ENCODE peak calls at places on chromosomes 11 and 22, in ten cellular contexts. S, M, A, O, V, N, Z, L, E and U are unnamed samples.

GRCh38 chr22:49667236-49667635 is 160.4 kb downstream of the BRD1 start:
- DNase-seq in S (no peak), M (no peak), A (no peak), O (no peak), V (no peak), N (peak), Z (peak), L (no peak), E (no peak), U (no peak)

GRCh38 chr11:96486890-96487633 is 97.2 kb downstream of the JRKL start:
- DNase-seq in S (peak), M (peak), A (no peak), O (no peak), V (no peak), N (no peak), Z (peak), L (peak), E (no peak), U (peak)

GRCh38 chr11:23990346-23990745 is 506.5 kb upstream of the LUZP2 start:
- DNase-seq in S (no peak), M (no peak), A (no peak), O (no peak), V (no peak), N (no peak), Z (no peak), L (no peak), E (no peak), U (no peak)

GRCh38 chr11:22244986-22245592 is 52.2 kb downstream of the ANO5 start:
- DNase-seq in S (peak), M (peak), A (no peak), O (peak), V (peak), N (no peak), Z (peak), L (peak), E (no peak), U (no peak)

GRCh38 chr11:130737866-130738431 is 178.3 kb downstream of the SNX19 start:
- DNase-seq in S (peak), M (no peak), A (no peak), O (peak), V (no peak), N (peak), Z (no peak), L (no peak), E (no peak), U (no peak)

GRCh38 chr11:32259641-32260081 is 168.8 kb downstream of the RCN1 start:
- DNase-seq in S (no peak), M (peak), A (peak), O (no peak), V (no peak), N (no peak), Z (peak), L (peak), E (no peak), U (no peak)

GRCh38 chr11:33375236-33375635 is 118.1 kb downstream of the HIPK3 start:
- DNase-seq in S (no peak), M (no peak), A (no peak), O (no peak), V (no peak), N (no peak), Z (no peak), L (no peak), E (no peak), U (no peak)

GRCh38 chr11:122162095-122162494 is 46.1 kb upstream of the BLID start:
- DNase-seq in S (no peak), M (no peak), A (no peak), O (no peak), V (no peak), N (no peak), Z (no peak), L (no peak), E (no peak), U (no peak)

GRCh38 chr11:69158301-69159152 is 2.8 kb downstream of the SMIM38 start:
- DNase-seq in S (no peak), M (no peak), A (no peak), O (no peak), V (no peak), N (no peak), Z (no peak), L (no peak), E (no peak), U (no peak)

GRCh38 chr22:23237201-23237798 is 57.0 kb downstream of the BCR start:
- DNase-seq in S (peak), M (no peak), A (peak), O (peak), V (no peak), N (peak), Z (peak), L (no peak), E (peak), U (peak)

GRCh38 chr11:16001899-16002426 is 354.4 kb downstream of the SOX6 start:
- DNase-seq in S (peak), M (peak), A (no peak), O (no peak), V (no peak), N (no peak), Z (peak), L (peak), E (no peak), U (no peak)

GRCh38 chr22:19961201-19961580 is 19.6 kb upstream of the TXNRD2 start:
- DNase-seq in S (no peak), M (no peak), A (no peak), O (no peak), V (no peak), N (no peak), Z (no peak), L (no peak), E (no peak), U (no peak)

GRCh38 chr11:64742940-64743590 is 877 bp downstream of the RASGRP2 start:
- DNase-seq in S (peak), M (peak), A (peak), O (peak), V (no peak), N (peak), Z (peak), L (peak), E (peak), U (no peak)

DNA sequence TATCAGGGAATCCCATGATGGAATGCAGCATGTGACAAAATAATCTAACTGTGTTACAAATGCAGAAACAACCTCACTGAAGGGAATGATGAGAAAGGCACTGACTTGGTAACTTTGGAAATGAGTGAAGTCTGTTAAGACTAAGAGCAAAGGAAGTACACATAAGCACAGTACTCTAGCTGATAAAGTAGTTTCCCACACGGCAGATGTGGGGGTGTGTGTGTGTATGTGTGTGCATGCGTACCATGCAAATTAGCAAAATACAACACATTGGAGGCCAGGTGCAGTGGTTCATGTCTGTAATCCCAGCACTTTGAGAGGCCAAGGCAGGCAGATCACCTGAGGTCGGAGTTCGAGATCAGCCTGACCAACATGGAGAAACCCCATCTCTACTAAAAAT is 16.6 kb upstream of the NLRP6 start:
- DNase-seq in S (no peak), M (no peak), A (no peak), O (no peak), V (no peak), N (no peak), Z (no peak), L (no peak), E (no peak), U (no peak)
- TF ChIP-seq EP300 in S (no peak), M (no peak), A (no peak), O (no peak), V (no peak), N (no peak), Z (no peak), L (no peak), E (no peak), U (no peak)

GRCh38 chr11:17439316-17439782 is 37.3 kb downstream of the ABCC8 start:
- DNase-seq in S (peak), M (peak), A (no peak), O (no peak), V (no peak), N (no peak), Z (no peak), L (peak), E (no peak), U (no peak)
- TF ChIP-seq EP300 in S (no peak), M (no peak), A (no peak), O (no peak), V (no peak), N (no peak), Z (no peak), L (no peak), E (no peak), U (no peak)

GRCh38 chr11:72702842-72703241 is 28.6 kb upstream of the PDE2A start:
- DNase-seq in S (no peak), M (no peak), A (no peak), O (peak), V (no peak), N (no peak), Z (no peak), L (no peak), E (no peak), U (no peak)
- TF ChIP-seq EP300 in S (no peak), M (no peak), A (no peak), O (no peak), V (no peak), N (no peak), Z (no peak), L (no peak), E (no peak), U (no peak)

DNA sequence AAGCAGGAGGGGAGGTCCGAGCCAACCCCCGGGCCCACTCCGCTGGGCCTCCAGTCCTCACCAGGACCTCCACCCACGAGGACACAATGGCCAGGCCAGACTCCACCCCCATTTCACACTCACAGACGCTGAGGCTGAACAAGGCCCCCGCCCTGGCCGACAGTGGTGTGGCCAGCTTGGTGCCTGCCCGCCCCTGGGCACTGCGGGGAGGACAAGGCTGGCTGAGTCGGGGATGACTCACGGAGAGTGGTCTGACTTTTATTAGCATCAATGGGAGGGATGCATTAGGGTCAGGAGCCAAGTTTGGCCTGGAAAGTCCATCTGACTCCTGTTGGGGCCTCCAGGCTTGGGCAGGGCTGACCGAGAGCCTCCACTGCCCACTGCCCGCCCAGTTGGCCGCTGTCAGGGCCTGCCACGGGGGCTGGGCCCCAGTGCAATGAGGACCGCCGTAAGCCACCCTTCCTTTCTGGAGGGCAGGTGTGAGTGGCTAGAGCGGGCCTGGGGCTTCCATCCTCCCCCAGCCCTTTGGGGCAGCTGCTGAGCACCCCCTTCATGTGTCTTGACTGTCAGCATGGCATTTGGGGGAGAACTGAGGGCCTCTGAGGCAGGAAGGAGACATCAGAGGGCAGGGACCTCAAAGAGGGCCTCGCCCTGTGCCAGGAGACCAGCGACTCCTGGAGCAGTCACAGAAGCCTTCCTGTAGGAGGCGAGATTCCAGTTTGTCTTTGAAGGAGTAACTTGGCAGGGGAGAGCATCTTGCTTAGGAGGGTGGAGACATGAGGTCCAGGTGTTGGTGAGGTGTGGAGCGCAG is 10.6 kb downstream of the TSPAN32 start:
- DNase-seq in S (no peak), M (no peak), A (no peak), O (peak), V (no peak), N (peak), Z (no peak), L (no peak), E (no peak), U (no peak)
- TF ChIP-seq EP300 in S (no peak), M (no peak), A (peak), O (no peak), V (no peak), N (no peak), Z (no peak), L (no peak), E (no peak), U (no peak)